ENCODE peak calls at places on chromosomes 6 and 20, in nine cellular contexts. G, T, A, I, V, D, Z, L and S are unnamed samples.

GRCh38 chr20:41149679-41150131 is 12.4 kb downstream of the PLCG1 start:
- DNase-seq in G (no peak), T (no peak), A (no peak), I (no peak), V (no peak), D (no peak), Z (peak), L (no peak), S (no peak)

GRCh38 chr6:132023490-132023889 is 72.3 kb upstream of the CCN2 start:
- DNase-seq in G (no peak), T (no peak), A (no peak), I (no peak), V (no peak), D (no peak), Z (no peak), L (no peak), S (no peak)

GRCh38 chr6:27133281-27134227 is 113.9 kb upstream of the PRSS16 start:
- DNase-seq in G (no peak), T (peak), A (peak), I (peak), V (peak), D (no peak), Z (peak), L (peak), S (peak)

GRCh38 chr6:116561377-116562018 is 7.9 kb downstream of the CALHM4 start:
- DNase-seq in G (peak), T (peak), A (peak), I (peak), V (peak), D (no peak), Z (peak), L (peak), S (peak)

GRCh38 chr6:166257911-166258318 is 50.3 kb downstream of the PRR18 start:
- DNase-seq in G (no peak), T (no peak), A (no peak), I (no peak), V (no peak), D (no peak), Z (peak), L (no peak), S (no peak)

GRCh38 chr6:31652925-31653724 is 664 bp upstream of the BAG6 start:
- DNase-seq in G (no peak), T (no peak), A (no peak), I (peak), V (no peak), D (peak), Z (no peak), L (no peak), S (peak)

GRCh38 chr6:112691289-112691688 is 344.2 kb downstream of the RFPL4B start:
- DNase-seq in G (peak), T (peak), A (no peak), I (no peak), V (no peak), D (no peak), Z (peak), L (no peak), S (no peak)

GRCh38 chr6:112330071-112330876 is 16.9 kb upstream of the RFPL4B start:
- DNase-seq in G (peak), T (no peak), A (no peak), I (no peak), V (no peak), D (no peak), Z (peak), L (no peak), S (no peak)

GRCh38 chr6:30857537-30857936 is 26.8 kb upstream of the DDR1 start:
- DNase-seq in G (no peak), T (no peak), A (no peak), I (peak), V (no peak), D (no peak), Z (no peak), L (no peak), S (no peak)

GRCh38 chr6:152453421-152453820 is 183.7 kb downstream of the SYNE1 start:
- DNase-seq in G (no peak), T (no peak), A (no peak), I (no peak), V (no peak), D (no peak), Z (no peak), L (no peak), S (no peak)

GRCh38 chr6:35294308-35294945 is 3.2 kb upstream of the DEF6 start:
- DNase-seq in G (no peak), T (no peak), A (peak), I (peak), V (peak), D (peak), Z (peak), L (peak), S (peak)

GRCh38 chr20:933024-933423 is 16.9 kb upstream of the ANGPT4 start:
- DNase-seq in G (no peak), T (no peak), A (no peak), I (no peak), V (no peak), D (no peak), Z (no peak), L (no peak), S (no peak)

GRCh38 chr6:158854214-158855101 is 35.3 kb upstream of the EZR start:
- DNase-seq in G (peak), T (no peak), A (peak), I (no peak), V (peak), D (no peak), Z (no peak), L (no peak), S (no peak)

GRCh38 chr6:49430187-49430586 is 32.9 kb downstream of the MMUT start:
- DNase-seq in G (no peak), T (no peak), A (no peak), I (no peak), V (no peak), D (no peak), Z (peak), L (no peak), S (no peak)

GRCh38 chr6:22956029-22956715 is 386.8 kb downstream of the HDGFL1 start:
- DNase-seq in G (peak), T (no peak), A (no peak), I (no peak), V (no peak), D (no peak), Z (no peak), L (no peak), S (no peak)

GRCh38 chr6:108948252-108948651 is 100.0 kb downstream of the ARMC2 start:
- DNase-seq in G (no peak), T (no peak), A (no peak), I (no peak), V (no peak), D (no peak), Z (no peak), L (no peak), S (no peak)

GRCh38 chr6:30810813-30811329 is 66.5 kb upstream of the IER3 start:
- DNase-seq in G (no peak), T (no peak), A (peak), I (peak), V (no peak), D (no peak), Z (peak), L (no peak), S (no peak)

GRCh38 chr20:62879275-62880146 is 17.9 kb upstream of the TCFL5 start:
- DNase-seq in G (no peak), T (no peak), A (no peak), I (no peak), V (no peak), D (no peak), Z (no peak), L (no peak), S (no peak)

GRCh38 chr6:138570716-138571020 is 71.4 kb upstream of the NHSL1 start:
- DNase-seq in G (no peak), T (no peak), A (no peak), I (no peak), V (no peak), D (no peak), Z (no peak), L (no peak), S (no peak)

GRCh38 chr20:35342154-35342769 is 50.0 kb upstream of the FAM83C start:
- DNase-seq in G (no peak), T (no peak), A (no peak), I (no peak), V (no peak), D (no peak), Z (no peak), L (no peak), S (no peak)

GRCh38 chr6:118896339-118897136 is 2.6 kb downstream of the ASF1A start:
- DNase-seq in G (peak), T (peak), A (no peak), I (peak), V (peak), D (no peak), Z (peak), L (no peak), S (no peak)

GRCh38 chr20:52342913-52343312 is 151.3 kb upstream of the ZFP64 start:
- DNase-seq in G (no peak), T (no peak), A (peak), I (no peak), V (no peak), D (no peak), Z (no peak), L (no peak), S (no peak)

GRCh38 chr6:127518710-127519468 is at the start of gene MTCL3:
- DNase-seq in G (no peak), T (no peak), A (peak), I (no peak), V (no peak), D (no peak), Z (peak), L (no peak), S (no peak)

GRCh38 chr20:35497780-35498189 is 31.7 kb downstream of the C20orf173 start:
- DNase-seq in G (no peak), T (no peak), A (no peak), I (no peak), V (no peak), D (peak), Z (no peak), L (no peak), S (peak)

GRCh38 chr6:125957845-125958244 is 1.3 kb downstream of the HINT3 start:
- DNase-seq in G (no peak), T (no peak), A (no peak), I (peak), V (no peak), D (no peak), Z (peak), L (no peak), S (no peak)

GRCh38 chr6:151765444-151765886 is 42.0 kb upstream of the ESR1 start:
- DNase-seq in G (peak), T (peak), A (peak), I (peak), V (peak), D (no peak), Z (peak), L (no peak), S (no peak)

GRCh38 chr20:57432874-57433491 is 41.8 kb downstream of the RBM38 start:
- DNase-seq in G (no peak), T (no peak), A (peak), I (peak), V (peak), D (peak), Z (peak), L (peak), S (peak)

GRCh38 chr6:138657026-138657425 is 116.5 kb upstream of the CCDC28A start:
- DNase-seq in G (no peak), T (no peak), A (no peak), I (no peak), V (no peak), D (no peak), Z (no peak), L (no peak), S (no peak)

GRCh38 chr6:36241728-36242127 is 28.1 kb upstream of the PNPLA1 start:
- DNase-seq in G (peak), T (no peak), A (no peak), I (peak), V (no peak), D (no peak), Z (no peak), L (no peak), S (no peak)